ENCODE peak calls at places on chromosomes 4 and X, in eight cellular contexts. Q is astrocyte, D is lower leg skin, W is uterus, T is foreskin fibroblast, I is HFFc6, H is brain microvascular endothelial cell, U is GM12865. E is an unnamed sample.

GRCh38 chr4:161791796-161792556 is 371.8 kb downstream of the FSTL5 start:
- DNase-seq in Q (no peak), H (no peak), U (no peak), W (no peak), D (no peak), T (no peak), I (no peak), E (no peak)

GRCh38 chr4:186264660-186265059 is 1.3 kb upstream of the F11 start:
- DNase-seq in U (no peak), T (no peak), Q (no peak), H (no peak), I (no peak), W (no peak), D (no peak), E (no peak)

GRCh38 chr4:124862261-124862660 is 149.7 kb upstream of the ANKRD50 start:
- DNase-seq in Q (no peak), H (no peak), T (peak; percentile 3), D (no peak), W (no peak), I (no peak), U (no peak), E (peak; percentile 28)

GRCh38 chr4:80219301-80220025 is 22.2 kb downstream of the PRDM8 start:
- DNase-seq in H (no peak), I (no peak), T (peak; percentile 53), W (no peak), D (no peak), U (no peak), Q (peak; percentile 32), E (peak; percentile 69)

GRCh38 chr4:81919238-81919637 is 447.5 kb upstream of the RASGEF1B start:
- DNase-seq in T (no peak), W (no peak), D (no peak), I (no peak), Q (no peak), U (peak; percentile 24), H (peak; percentile 2), E (peak; percentile 38)

GRCh38 chr4:8250637-8251036 is 18.9 kb upstream of the HTRA3 start:
- DNase-seq in U (no peak), W (no peak), T (no peak), Q (no peak), I (no peak), H (no peak), D (no peak), E (no peak)

GRCh38 chr4:1192091-1192492 is 19.7 kb upstream of the SPON2 start:
- DNase-seq in I (peak; percentile 94), U (no peak), Q (peak; percentile 96), W (peak; percentile 97), D (peak; percentile 89), T (peak; percentile 98), H (peak; percentile 94), E (peak; percentile 98)

GRCh38 chr4:1047976-1048780 is 36.8 kb downstream of the FGFRL1 start:
- DNase-seq in I (no peak), Q (no peak), U (no peak), H (no peak), W (peak; percentile 11), T (no peak), D (no peak), E (no peak)

GRCh38 chr4:8185930-8186329 is 13.2 kb upstream of the SH3TC1 start:
- DNase-seq in H (no peak), I (no peak), T (no peak), Q (no peak), D (no peak), W (no peak), U (no peak), E (no peak)

GRCh38 chr4:184446132-184446531 is 28.2 kb downstream of the IRF2 start:
- DNase-seq in D (no peak), I (no peak), Q (no peak), H (no peak), W (no peak), T (no peak), U (no peak), E (no peak)

GRCh38 chr4:128241425-128241913 is 46.1 kb downstream of the PGRMC2 start:
- DNase-seq in I (peak; percentile 97), H (peak; percentile 91), T (peak; percentile 98), D (peak; percentile 31), W (no peak), U (no peak), Q (peak; percentile 91), E (peak; percentile 95)

GRCh38 chrX:3443186-3443585 is 96.7 kb upstream of the MXRA5 start:
- DNase-seq in H (no peak), I (no peak), W (no peak), D (no peak), Q (no peak), T (no peak), U (no peak), E (peak; percentile 7)

GRCh38 chr4:138870739-138871633 is 144.6 kb upstream of the NOCT start:
- DNase-seq in T (peak; percentile 52), I (peak; percentile 62), H (peak; percentile 74), W (peak; percentile 60), D (peak; percentile 63), Q (peak; percentile 46), U (peak; percentile 65), E (peak; percentile 86)

GRCh38 chr4:173360587-173361221 is 10.1 kb upstream of the SAP30 start:
- DNase-seq in Q (no peak), H (no peak), I (peak; percentile 10), D (no peak), T (no peak), U (no peak), W (no peak), E (peak; percentile 39)

GRCh38 chrX:386239-386767 is 404 bp downstream of the PPP2R3B start:
- DNase-seq in Q (no peak), I (no peak), U (peak; percentile 50), T (no peak), W (no peak), H (no peak), D (no peak), E (no peak)

GRCh38 chr4:22345678-22346077 is 170.2 kb downstream of the ADGRA3 start:
- DNase-seq in Q (no peak), D (no peak), W (no peak), T (no peak), I (no peak), U (no peak), H (no peak), E (peak; percentile 25)

GRCh38 chr4:125316391-125316780 is 1.6 kb downstream of the FAT4 start:
- DNase-seq in D (peak; percentile 24), Q (no peak), T (no peak), H (no peak), U (no peak), I (peak; percentile 20), W (peak; percentile 34), E (peak; percentile 41)

GRCh38 chrX:37746268-37746931 is 33.5 kb upstream of the CYBB start:
- DNase-seq in Q (no peak), H (no peak), T (no peak), U (peak; percentile 68), I (no peak), D (no peak), W (no peak), E (no peak)

GRCh38 chrX:19389217-19389616 is 45.5 kb downstream of the PDHA1 start:
- DNase-seq in W (no peak), T (no peak), H (no peak), D (no peak), U (no peak), I (no peak), Q (no peak), E (no peak)

GRCh38 chr4:144338834-144339233 is 198.3 kb upstream of the GYPA start:
- DNase-seq in Q (no peak), U (no peak), T (no peak), H (no peak), D (no peak), W (no peak), I (no peak), E (no peak)

GRCh38 chrX:40912166-40912565 is 173.1 kb upstream of the USP9X start:
- DNase-seq in I (no peak), T (no peak), D (no peak), W (no peak), Q (no peak), U (no peak), H (no peak), E (no peak)

GRCh38 chr4:1347410-1347864 is 429 bp downstream of the UVSSA start:
- DNase-seq in H (peak; percentile 79), I (peak; percentile 85), D (peak; percentile 69), T (peak; percentile 79), U (peak; percentile 81), W (peak; percentile 77), Q (peak; percentile 80), E (peak; percentile 82)

GRCh38 chr4:151429957-151430548 is 21.1 kb downstream of the FHIP1A start:
- DNase-seq in W (no peak), D (no peak), Q (peak; percentile 50), H (no peak), T (no peak), I (no peak), U (peak; percentile 25), E (peak; percentile 18)

GRCh38 chr4:73006286-73006990 is 63.1 kb downstream of the COX18 start:
- DNase-seq in W (no peak), I (no peak), T (no peak), U (peak; percentile 37), Q (no peak), D (no peak), H (no peak), E (no peak)

GRCh38 chrX:130071611-130072349 is 38.5 kb downstream of the ELF4 start:
- DNase-seq in I (no peak), H (no peak), D (no peak), Q (no peak), T (no peak), W (no peak), U (no peak), E (no peak)

GRCh38 chrX:130066975-130067615 is 43.2 kb downstream of the ELF4 start:
- DNase-seq in W (no peak), Q (no peak), T (no peak), U (no peak), D (no peak), H (no peak), I (no peak), E (no peak)
- TF ChIP-seq CTCF in W (no peak), Q (no peak), T (no peak), U (no peak), D (no peak), H (no peak), I (no peak), E (no peak)

GRCh38 chr4:52657630-52658501 is 1.2 kb downstream of the USP46 start:
- DNase-seq in U (no peak), I (peak; percentile 32), Q (no peak), T (peak; percentile 68), W (peak; percentile 21), H (no peak), D (no peak), E (peak; percentile 60)
- TF ChIP-seq CTCF in U (no peak), I (no peak), Q (no peak), T (no peak), W (no peak), H (peak; percentile 6), D (no peak), E (no peak)

DNA sequence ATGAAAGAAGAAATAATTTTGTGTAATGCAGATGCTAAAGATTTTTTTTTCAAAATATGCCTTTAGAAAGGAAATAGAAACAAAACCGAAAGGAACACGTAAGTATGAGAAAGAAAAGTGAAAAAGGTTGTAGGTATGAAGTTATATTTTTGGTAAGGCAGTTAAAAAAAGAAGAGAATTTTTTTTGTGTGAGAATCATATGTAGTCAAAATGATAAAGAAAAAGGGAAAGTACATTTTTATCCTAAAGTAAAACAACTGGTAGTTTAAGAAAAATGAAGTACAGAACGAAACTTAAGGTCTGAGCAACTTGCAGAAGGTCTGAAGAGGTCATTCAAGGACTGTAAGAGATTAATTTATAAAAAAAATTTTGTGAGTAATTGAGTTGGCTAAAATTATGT is 164.0 kb upstream of the TRAM1L1 start:
- DNase-seq in H (no peak), T (no peak), U (peak; percentile 38), W (no peak), D (no peak), Q (no peak), I (no peak), E (no peak)
- TF ChIP-seq CTCF in H (no peak), T (no peak), U (no peak), W (no peak), D (no peak), Q (no peak), I (no peak), E (no peak)

GRCh38 chr4:4694296-4694772 is 152.5 kb upstream of the STX18 start:
- DNase-seq in T (no peak), U (peak; percentile 7), D (no peak), W (no peak), I (peak; percentile 32), H (no peak), Q (no peak), E (peak; percentile 88)
- TF ChIP-seq CTCF in T (peak; percentile 55), U (peak; percentile 23), D (peak; percentile 10), W (no peak), I (peak; percentile 68), H (peak; percentile 60), Q (no peak), E (peak; percentile 27)